ENCODE peak calls at places on chromosomes 1 and 21, in five cellular contexts. S is GM12878, Y is Peyer's patch, C is tibial nerve, F is thyroid gland. G is an unnamed sample.

GRCh38 chr1:222867316-222867715 is 52.5 kb downstream of the DISP1 start:
- DNase-seq in S (no peak), Y (no peak), C (no peak), F (no peak), G (no peak)

GRCh38 chr1:219480011-219480410 is 132.9 kb downstream of the ZC3H11B start:
- DNase-seq in S (no peak), Y (no peak), C (no peak), F (no peak), G (peak; percentile 12)

GRCh38 chr1:77036560-77036959 is 169.3 kb downstream of the ST6GALNAC5 start:
- DNase-seq in S (no peak), Y (no peak), C (no peak), F (no peak), G (peak; percentile 56)

GRCh38 chr1:192159034-192159433 is 772 bp downstream of the RGS18 start:
- DNase-seq in S (no peak), Y (no peak), C (no peak), F (no peak), G (no peak)

GRCh38 chr1:172449012-172449584 is 5.2 kb upstream of the PIGC start:
- DNase-seq in S (no peak), Y (no peak), C (no peak), F (no peak), G (no peak)

GRCh38 chr21:27058673-27059365 is 91.9 kb upstream of the ADAMTS5 start:
- DNase-seq in S (no peak), Y (no peak), C (no peak), F (no peak), G (no peak)

GRCh38 chr21:22892757-22893156 is 1894.5 kb downstream of the NCAM2 start:
- DNase-seq in S (no peak), Y (no peak), C (no peak), F (no peak), G (no peak)

GRCh38 chr1:209587778-209588177 is 4.3 kb downstream of the CAMK1G start:
- DNase-seq in S (no peak), Y (no peak), C (no peak), F (no peak), G (no peak)

GRCh38 chr1:47471163-47471562 is 33.3 kb downstream of the FOXD2 start:
- DNase-seq in S (no peak), Y (no peak), C (peak; percentile 67), F (peak; percentile 4), G (no peak)

DNA sequence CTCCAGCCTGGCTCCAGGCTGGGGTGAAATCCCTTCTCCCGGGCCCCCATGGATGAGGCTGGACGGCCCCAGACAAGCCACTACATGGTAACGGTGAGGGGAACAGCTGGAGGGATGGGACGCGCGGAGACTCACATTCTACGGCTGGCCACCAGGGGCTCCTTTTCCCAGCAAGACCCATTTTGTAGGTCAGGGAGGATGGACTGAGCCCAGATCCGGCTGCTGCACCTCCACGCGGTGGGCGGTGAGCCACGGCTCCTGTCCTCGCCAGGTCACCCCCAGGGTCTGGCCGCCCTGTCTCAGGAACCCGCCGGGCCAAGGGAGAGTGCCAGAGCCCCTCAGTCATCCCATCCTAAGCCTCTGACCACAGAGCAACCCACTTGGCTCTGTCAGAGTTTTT is 75.0 kb upstream of the ACTRT2 start:
- DNase-seq in S (no peak), Y (no peak), C (no peak), F (no peak), G (no peak)
- TF ChIP-seq CTCF in S (no peak), Y (no peak), C (no peak), F (no peak), G (no peak)

DNA sequence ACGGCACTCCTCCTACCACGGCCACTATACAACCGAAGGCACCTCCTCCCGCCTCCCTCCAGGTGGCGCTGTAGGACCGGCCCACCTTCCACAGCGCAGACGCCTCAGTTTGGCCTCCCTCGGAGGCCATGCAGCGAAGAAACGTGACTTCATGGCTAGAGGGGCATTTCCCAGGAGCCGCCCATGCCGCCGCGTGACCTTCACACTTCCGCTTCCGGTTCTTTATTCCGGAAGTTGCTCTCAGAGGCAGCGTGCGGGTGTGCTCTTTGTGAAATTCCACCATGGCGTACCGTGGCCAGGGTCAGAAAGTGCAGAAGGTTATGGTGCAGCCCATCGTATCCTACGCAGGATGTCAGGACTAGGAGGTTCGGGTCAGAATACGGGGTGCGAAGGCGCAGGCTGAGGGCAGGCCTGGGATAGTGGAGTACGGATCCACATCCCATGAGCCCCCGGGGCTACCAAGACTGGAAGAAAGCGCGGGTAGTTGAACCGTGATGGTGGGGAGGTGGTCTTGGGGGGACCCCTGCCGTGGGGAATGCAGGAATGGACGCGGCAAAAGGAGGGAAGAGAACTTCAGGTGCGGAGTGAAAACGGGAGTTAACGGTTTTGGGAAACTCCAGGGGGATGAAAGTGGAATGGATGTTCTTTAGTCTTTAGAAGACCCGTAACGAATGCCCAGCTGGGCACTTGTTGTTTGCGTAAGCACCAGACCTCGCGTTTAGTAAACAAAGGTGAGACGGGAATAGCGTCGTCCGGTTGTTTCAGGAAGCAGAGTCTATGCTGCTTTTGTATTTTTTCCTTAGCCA is at the start of gene SNRPE:
- DNase-seq in S (peak; percentile 92), Y (peak; percentile 91), C (peak; percentile 88), F (peak; percentile 97), G (peak; percentile 98)
- TF ChIP-seq POLR2A in S (peak; percentile 97), Y (no peak), C (peak; percentile 72), F (no peak), G (peak; percentile 84)

DNA sequence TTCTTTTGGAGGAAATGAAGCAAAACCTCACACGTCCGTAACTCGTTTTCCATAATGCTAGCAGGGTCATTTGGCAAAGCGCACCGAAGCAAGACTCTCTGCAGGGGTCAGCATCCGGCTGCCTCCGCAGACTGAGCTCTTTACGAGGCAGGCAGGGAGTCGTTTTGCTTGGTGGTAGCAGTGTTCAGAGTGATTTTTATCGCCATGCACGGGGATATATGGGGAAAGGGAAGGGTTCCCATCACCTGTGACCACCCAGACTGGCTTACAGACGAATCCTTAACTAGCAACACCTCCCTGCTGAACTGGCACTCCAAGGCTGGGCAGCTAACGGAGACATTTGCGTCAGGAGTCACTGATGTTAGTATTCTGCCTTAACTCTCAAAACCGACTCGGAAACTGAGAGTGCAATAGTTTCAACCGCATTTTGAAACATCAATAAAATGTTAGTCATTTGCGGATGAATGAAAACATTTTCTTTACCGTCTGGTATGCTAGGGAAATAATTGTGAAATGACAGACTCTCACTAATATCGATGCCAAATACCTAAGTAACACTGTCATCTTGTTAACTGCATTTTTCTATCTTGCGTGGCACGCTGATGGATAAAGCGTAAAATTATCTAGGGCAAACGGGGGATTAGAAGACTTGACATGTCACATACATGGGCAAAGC is 2.2 kb upstream of the NEGR1 start:
- DNase-seq in S (no peak), Y (no peak), C (no peak), F (peak; percentile 66), G (peak; percentile 96)
- TF ChIP-seq CTCF in S (peak; percentile 11), Y (no peak), C (no peak), F (no peak), G (peak; percentile 35)

GRCh38 chr1:3752400-3752945 is at the start of gene CCDC27:
- DNase-seq in S (no peak), Y (no peak), C (no peak), F (no peak), G (no peak)

GRCh38 chr1:3749512-3749911 is 2.7 kb upstream of the CCDC27 start:
- DNase-seq in S (no peak), Y (no peak), C (no peak), F (no peak), G (no peak)

GRCh38 chr1:3753656-3754454 is 1.6 kb downstream of the CCDC27 start:
- DNase-seq in S (no peak), Y (no peak), C (no peak), F (no peak), G (no peak)

GRCh38 chr1:3747903-3748302 is 4.3 kb upstream of the CCDC27 start:
- DNase-seq in S (no peak), Y (no peak), C (no peak), F (no peak), G (no peak)

GRCh38 chr1:3750716-3751115 is 1.5 kb upstream of the CCDC27 start:
- DNase-seq in S (no peak), Y (no peak), C (no peak), F (no peak), G (no peak)
- TF ChIP-seq POLR2A in S (no peak), Y (no peak), C (no peak), F (no peak), G (no peak)

GRCh38 chr1:41497631-41498030 is 13.1 kb upstream of the EDN2 start:
- DNase-seq in S (no peak), Y (no peak), C (no peak), F (no peak), G (no peak)

GRCh38 chr1:41495171-41495948 is 10.9 kb upstream of the EDN2 start:
- DNase-seq in S (no peak), Y (no peak), C (no peak), F (peak; percentile 37), G (peak; percentile 21)

GRCh38 chr1:41494351-41495170 is 10.1 kb upstream of the EDN2 start:
- DNase-seq in S (no peak), Y (no peak), C (no peak), F (no peak), G (no peak)

GRCh38 chr1:41497056-41497440 is 12.6 kb upstream of the EDN2 start:
- DNase-seq in S (no peak), Y (no peak), C (no peak), F (peak; percentile 70), G (no peak)

GRCh38 chr1:41496080-41497055 is 11.9 kb upstream of the EDN2 start:
- DNase-seq in S (no peak), Y (peak; percentile 27), C (peak; percentile 83), F (peak; percentile 95), G (peak; percentile 83)
- TF ChIP-seq CTCF in S (no peak), Y (no peak), C (peak; percentile 47), F (peak; percentile 38), G (peak; percentile 12)

GRCh38 chr1:30824736-30825429 is 67.3 kb upstream of the LAPTM5 start:
- DNase-seq in S (no peak), Y (no peak), C (no peak), F (no peak), G (no peak)

GRCh38 chr1:30823627-30823968 is 66.0 kb upstream of the LAPTM5 start:
- DNase-seq in S (no peak), Y (no peak), C (no peak), F (peak; percentile 19), G (no peak)

GRCh38 chr1:30822966-30823581 is 65.5 kb upstream of the LAPTM5 start:
- DNase-seq in S (no peak), Y (no peak), C (no peak), F (peak; percentile 39), G (no peak)

GRCh38 chr1:30822006-30822405 is 64.4 kb upstream of the LAPTM5 start:
- DNase-seq in S (no peak), Y (no peak), C (no peak), F (no peak), G (no peak)

GRCh38 chr1:30823969-30824735 is 66.6 kb upstream of the LAPTM5 start:
- DNase-seq in S (peak; percentile 37), Y (peak; percentile 76), C (peak; percentile 88), F (peak; percentile 97), G (peak; percentile 100)
- TF ChIP-seq POLR2A in S (no peak), Y (peak; percentile 45), C (peak; percentile 88), F (peak; percentile 24), G (peak; percentile 68)

DNA sequence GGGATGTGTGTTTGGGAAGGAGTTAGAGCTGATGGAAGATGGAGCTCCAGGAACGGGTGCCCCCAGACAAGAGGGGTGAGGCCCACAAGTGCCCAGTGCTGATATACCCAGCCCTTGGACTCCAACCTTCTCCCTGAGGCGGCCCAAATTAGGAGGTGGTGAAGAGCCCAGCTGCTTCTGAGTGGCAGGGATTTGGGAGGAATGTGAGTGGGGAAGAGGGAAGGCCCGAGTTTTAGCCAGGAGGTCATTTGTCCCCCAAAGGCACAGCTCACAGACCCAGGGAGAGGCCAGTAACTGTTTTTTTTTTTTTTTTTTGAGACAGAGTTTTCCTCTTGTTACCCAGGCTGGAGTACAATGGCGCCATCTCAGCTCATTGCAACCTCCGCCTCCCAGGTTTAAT is 1.2 kb upstream of the PADI2 start:
- DNase-seq in S (no peak), Y (no peak), C (no peak), F (no peak), G (no peak)
- TF ChIP-seq CTCF in S (no peak), Y (no peak), C (no peak), F (no peak), G (no peak)

G was measured in IMR-90.